ENCODE peak calls at places on chromosome 4, in seven cellular contexts. C is SK-N-SH, R is BE2C, X is endodermal cell, E is OCI-LY7, W is heart right ventricle, D is IMR-90. O is an unnamed sample.
A peak's percentile ranks its signal among the peaks of the same experiment; 100 is the strongest.

GRCh38 chr4:53477038-53477565 is 99.7 kb downstream of the FIP1L1 start:
- DNase-seq in C (no peak), R (no peak), X (no peak), E (no peak), W (no peak), D (peak; percentile 62), O (no peak)

GRCh38 chr4:173698557-173699262 is 168.7 kb upstream of the HAND2 start:
- DNase-seq in C (no peak), R (no peak), X (no peak), E (no peak), W (peak; percentile 54), D (no peak), O (peak; percentile 60)

GRCh38 chr4:153465583-153465921 is 608 bp upstream of the TMEM131L start:
- DNase-seq in C (peak; percentile 75), R (peak; percentile 49), X (no peak), E (peak; percentile 85), W (peak; percentile 48), D (peak; percentile 61), O (peak; percentile 51)

GRCh38 chr4:66688674-66689073 is 856.6 kb downstream of the CENPC start:
- DNase-seq in C (peak; percentile 2), R (no peak), X (no peak), E (peak; percentile 30), W (no peak), D (peak; percentile 9), O (no peak)

GRCh38 chr4:128471576-128471975 is 184.0 kb upstream of the PGRMC2 start:
- DNase-seq in C (no peak), R (no peak), X (no peak), E (no peak), W (no peak), D (no peak), O (no peak)

GRCh38 chr4:80207172-80207583 is 9.9 kb downstream of the PRDM8 start:
- DNase-seq in C (no peak), R (no peak), X (peak; percentile 79), E (no peak), W (no peak), D (no peak), O (no peak)

GRCh38 chr4:109738104-109738872 is 8.4 kb upstream of the PLA2G12A start:
- DNase-seq in C (no peak), R (no peak), X (no peak), E (no peak), W (no peak), D (no peak), O (no peak)

GRCh38 chr4:25702848-25703247 is 47.2 kb downstream of the SLC34A2 start:
- DNase-seq in C (no peak), R (no peak), X (no peak), E (no peak), W (peak; percentile 17), D (peak; percentile 67), O (peak; percentile 40)

GRCh38 chr4:62640296-62640695 is 1440.2 kb downstream of the ADGRL3 start:
- DNase-seq in C (no peak), R (no peak), X (no peak), E (no peak), W (no peak), D (no peak), O (no peak)

GRCh38 chr4:3809028-3809427 is 42.8 kb downstream of the ADRA2C start:
- DNase-seq in C (no peak), R (no peak), X (no peak), E (no peak), W (no peak), D (no peak), O (no peak)

GRCh38 chr4:93731448-93731847 is 97.1 kb upstream of the ATOH1 start:
- DNase-seq in C (peak; percentile 7), R (no peak), X (peak; percentile 60), E (no peak), W (no peak), D (peak; percentile 9), O (no peak)

GRCh38 chr4:52572936-52573485 is 86.1 kb downstream of the USP46 start:
- DNase-seq in C (no peak), R (no peak), X (no peak), E (no peak), W (no peak), D (peak; percentile 90), O (no peak)

GRCh38 chr4:4270529-4270928 is 19.4 kb downstream of the LYAR start:
- DNase-seq in C (no peak), R (no peak), X (no peak), E (no peak), W (no peak), D (no peak), O (no peak)

GRCh38 chr4:183250831-183251230 is 69.2 kb downstream of the CLDN22 start:
- DNase-seq in C (no peak), R (no peak), X (no peak), E (no peak), W (no peak), D (no peak), O (no peak)

GRCh38 chr4:151110236-151110635 is 10.8 kb downstream of the RPS3A start:
- DNase-seq in C (no peak), R (no peak), X (peak; percentile 48), E (no peak), W (no peak), D (no peak), O (no peak)

GRCh38 chr4:27094785-27095184 is 234.1 kb downstream of the STIM2 start:
- DNase-seq in C (no peak), R (no peak), X (peak; percentile 36), E (no peak), W (no peak), D (no peak), O (no peak)

GRCh38 chr4:76897522-76898384 is at the start of gene SOWAHB:
- DNase-seq in C (peak; percentile 58), R (no peak), X (peak; percentile 91), E (no peak), W (no peak), D (no peak), O (no peak)

GRCh38 chr4:125985856-125986255 is 671.1 kb downstream of the FAT4 start:
- DNase-seq in C (no peak), R (peak; percentile 39), X (peak; percentile 88), E (no peak), W (no peak), D (no peak), O (no peak)

GRCh38 chr4:155629183-155629825 is 37.3 kb upstream of the GUCY1A1 start:
- DNase-seq in C (no peak), R (no peak), X (no peak), E (no peak), W (no peak), D (peak; percentile 59), O (no peak)

GRCh38 chr4:8370835-8371234 is 69.7 kb downstream of the ACOX3 start:
- DNase-seq in C (no peak), R (no peak), X (no peak), E (no peak), W (peak; percentile 72), D (no peak), O (peak; percentile 80)

GRCh38 chr4:30269850-30270249 is 450.3 kb upstream of the PCDH7 start:
- DNase-seq in C (no peak), R (no peak), X (no peak), E (no peak), W (no peak), D (no peak), O (no peak)

GRCh38 chr4:16194199-16194598 is 32.1 kb downstream of the TAPT1 start:
- DNase-seq in C (no peak), R (no peak), X (no peak), E (no peak), W (no peak), D (peak; percentile 16), O (no peak)

GRCh38 chr4:119728692-119729593 is 100.3 kb upstream of the PDE5A start:
- DNase-seq in C (no peak), R (no peak), X (no peak), E (no peak), W (no peak), D (peak; percentile 41), O (no peak)

GRCh38 chr4:183636923-183637322 is 22.1 kb downstream of the RWDD4 start:
- DNase-seq in C (no peak), R (no peak), X (no peak), E (no peak), W (no peak), D (peak; percentile 53), O (no peak)

DNA sequence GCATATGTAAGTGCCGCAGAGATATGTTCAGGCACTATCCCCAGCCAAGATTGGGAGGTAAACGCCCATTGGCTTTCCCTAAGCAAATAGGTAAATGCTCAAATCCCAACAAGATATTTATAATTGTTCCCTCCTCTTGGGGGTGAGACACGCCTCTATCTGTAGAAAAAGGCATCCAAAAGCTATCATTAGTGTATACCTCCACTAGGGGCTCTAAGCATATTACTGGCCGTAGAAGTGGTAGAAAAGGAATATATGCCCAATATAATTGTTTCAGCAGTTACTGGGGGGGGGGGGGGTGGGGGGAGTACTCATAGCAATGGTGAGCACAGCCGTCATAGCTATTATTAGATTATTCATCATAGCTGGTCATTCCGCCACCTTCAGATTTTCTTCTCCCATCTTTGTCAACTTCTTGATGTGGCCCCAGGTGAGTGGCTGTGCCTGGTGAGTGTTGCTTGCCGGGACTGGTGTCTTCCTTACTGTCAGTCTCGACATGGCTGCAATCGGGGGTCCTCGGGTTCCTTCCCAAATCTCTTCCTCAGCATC is 53.3 kb upstream of the WDR1 start:
- DNase-seq in C (no peak), R (no peak), X (no peak), E (no peak), W (no peak), D (no peak), O (no peak)
- H3K4me1 ChIP-seq in C (peaks cover 3% of the 10 kb centered on the region), R (no peaks in the 10 kb centered on the region), X (peaks cover 12% of the 10 kb centered on the region), E (no peaks in the 10 kb centered on the region), W (peaks cover 29% of the 10 kb centered on the region), D (peaks cover 3% of the 10 kb centered on the region), O (peaks cover 39% of the 10 kb centered on the region)

GRCh38 chr4:1813915-1814314 is 20.8 kb downstream of the FGFR3 start:
- DNase-seq in C (no peak), R (peak; percentile 67), X (no peak), E (no peak), W (no peak), D (no peak), O (no peak)
- TF ChIP-seq CTCF in C (no peak), R (peak; percentile 37), X (peak; percentile 49), E (peak; percentile 31), W (no peak), D (peak; percentile 8), O (no peak)

DNA sequence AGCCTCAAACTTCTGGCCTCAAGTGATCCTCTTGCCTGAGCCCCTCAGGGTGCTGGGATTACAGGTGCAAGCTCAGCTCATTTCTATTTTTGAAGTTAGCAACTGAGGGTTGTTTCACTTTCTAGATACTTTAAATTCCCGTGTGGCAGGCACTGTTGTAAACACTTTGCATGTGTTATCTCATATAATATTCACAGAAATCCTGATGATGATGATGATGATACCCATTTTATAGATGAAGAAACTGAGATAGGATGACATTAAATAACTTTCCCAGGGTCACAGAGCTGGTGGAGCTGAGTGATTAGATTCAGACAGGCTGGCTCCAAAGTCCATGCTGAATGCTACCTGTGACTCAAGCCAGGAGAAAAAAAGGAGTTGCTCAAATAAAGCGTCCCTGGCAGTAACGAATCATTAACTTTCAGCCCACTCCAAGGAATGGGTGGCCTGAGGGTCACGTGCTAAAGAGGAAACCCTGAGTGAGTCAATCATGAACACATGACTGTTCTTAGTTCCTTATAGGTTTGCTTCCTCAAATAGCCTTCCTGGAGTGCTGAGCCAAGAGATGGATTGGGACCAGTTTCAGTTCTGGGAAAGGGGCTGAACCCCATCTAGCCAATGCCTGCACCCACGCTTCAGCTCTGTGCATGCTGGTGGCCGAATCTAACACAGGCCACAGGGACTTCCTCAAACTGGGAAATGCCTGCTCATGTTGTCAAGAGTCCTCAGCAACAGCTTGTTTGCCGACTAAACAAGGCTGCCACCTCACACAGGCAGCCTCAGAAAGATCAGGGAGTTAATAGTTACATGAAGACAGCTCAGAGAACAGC is 52.8 kb downstream of the RBM47 start:
- DNase-seq in C (no peak), R (no peak), X (peak; percentile 75), E (peak; percentile 56), W (peak; percentile 57), D (peak; percentile 91), O (peak; percentile 49)
- H3K4me1 ChIP-seq in C (no peaks in the 10 kb centered on the region), R (no peaks in the 10 kb centered on the region), X (peaks cover 4% of the 10 kb centered on the region), E (peaks cover 47% of the 10 kb centered on the region), W (peaks cover 80% of the 10 kb centered on the region), D (peaks cover 7% of the 10 kb centered on the region), O (peaks cover 15% of the 10 kb centered on the region)

GRCh38 chr4:6263541-6264540 is 5.8 kb upstream of the WFS1 start:
- DNase-seq in C (peak; percentile 69), R (peak; percentile 72), X (peak; percentile 80), E (peak; percentile 71), W (peak; percentile 51), D (peak; percentile 63), O (no peak)
- TF ChIP-seq CTCF in C (peak; percentile 58), R (peak; percentile 77), X (peak; percentile 74), E (peak; percentile 82), W (peak; percentile 36), D (peak; percentile 80), O (peak; percentile 77)

O was measured in left ventricle myocardium inferior.